ENCODE peak calls at places on chromosomes 3 and 15, in seven cellular contexts. One of them, this sample, is unnamed.

GRCh38 chr3:71173421-71173975 is 410.0 kb downstream of the FOXP1 start:
- DNase-seq in MV-4-11: no peak
- DNase-seq in NCI-H774: no peak
- DNase-seq in OCI-LY7: no peak
- DNase-seq in activated T-cell treated with anti-CD3 and anti-CD28 coated beads for 1 hour: no peak
- DNase-seq in T1000: no peak
- DNase-seq in AML-193: no peak
- DNase-seq in this sample: no peak

GRCh38 chr15:40353697-40354096 is 2.9 kb downstream of the PHGR1 start:
- DNase-seq in MV-4-11: no peak
- DNase-seq in NCI-H774: no peak
- DNase-seq in OCI-LY7: no peak
- DNase-seq in activated T-cell treated with anti-CD3 and anti-CD28 coated beads for 1 hour: no peak
- DNase-seq in T1000: no peak
- DNase-seq in AML-193: no peak
- DNase-seq in this sample: no peak

GRCh38 chr3:117645561-117646242 is 936.1 kb downstream of the TUSC7 start:
- DNase-seq in MV-4-11: no peak
- DNase-seq in NCI-H774: no peak
- DNase-seq in OCI-LY7: no peak
- DNase-seq in activated T-cell treated with anti-CD3 and anti-CD28 coated beads for 1 hour: no peak
- DNase-seq in T1000: no peak
- DNase-seq in AML-193: no peak
- DNase-seq in this sample: no peak

GRCh38 chr3:52532517-52532837 is 1.2 kb downstream of the NT5DC2 start:
- DNase-seq in MV-4-11: peak
- DNase-seq in NCI-H774: no peak
- DNase-seq in OCI-LY7: peak
- DNase-seq in activated T-cell treated with anti-CD3 and anti-CD28 coated beads for 1 hour: no peak
- DNase-seq in T1000: peak
- DNase-seq in AML-193: no peak
- DNase-seq in this sample: no peak

GRCh38 chr3:121998588-121999473 is 23.2 kb downstream of the ILDR1 start:
- DNase-seq in MV-4-11: peak
- DNase-seq in NCI-H774: no peak
- DNase-seq in OCI-LY7: no peak
- DNase-seq in activated T-cell treated with anti-CD3 and anti-CD28 coated beads for 1 hour: no peak
- DNase-seq in T1000: no peak
- DNase-seq in AML-193: peak
- DNase-seq in this sample: peak

GRCh38 chr15:39584662-39585393 is 3.9 kb downstream of the THBS1 start:
- DNase-seq in MV-4-11: no peak
- DNase-seq in NCI-H774: no peak
- DNase-seq in OCI-LY7: no peak
- DNase-seq in activated T-cell treated with anti-CD3 and anti-CD28 coated beads for 1 hour: no peak
- DNase-seq in T1000: no peak
- DNase-seq in AML-193: no peak
- DNase-seq in this sample: no peak

GRCh38 chr3:185330238-185330637 is 32.7 kb upstream of the MAP3K13 start:
- DNase-seq in MV-4-11: peak
- DNase-seq in NCI-H774: no peak
- DNase-seq in OCI-LY7: no peak
- DNase-seq in activated T-cell treated with anti-CD3 and anti-CD28 coated beads for 1 hour: no peak
- DNase-seq in T1000: no peak
- DNase-seq in AML-193: peak
- DNase-seq in this sample: no peak

GRCh38 chr3:13111173-13111873 is 38.1 kb upstream of the IQSEC1 start:
- DNase-seq in MV-4-11: no peak
- DNase-seq in NCI-H774: no peak
- DNase-seq in OCI-LY7: peak
- DNase-seq in activated T-cell treated with anti-CD3 and anti-CD28 coated beads for 1 hour: no peak
- DNase-seq in T1000: no peak
- DNase-seq in AML-193: no peak
- DNase-seq in this sample: no peak

GRCh38 chr3:181054538-181054937 is 65.0 kb upstream of the DNAJC19 start:
- DNase-seq in MV-4-11: no peak
- DNase-seq in NCI-H774: no peak
- DNase-seq in OCI-LY7: no peak
- DNase-seq in activated T-cell treated with anti-CD3 and anti-CD28 coated beads for 1 hour: no peak
- DNase-seq in T1000: no peak
- DNase-seq in AML-193: no peak
- DNase-seq in this sample: no peak